ENCODE peak calls at places on chromosomes 11 and 22, in ten cellular contexts. One of them, this sample, is unnamed.

GRCh38 chr11:1936781-1937615 is 10.1 kb upstream of the MRPL23 start:
- DNase-seq in HCT116: no peak
- DNase-seq in effector memory CD4-positive, alpha-beta T cell: no peak
- DNase-seq in neural progenitor cell: no peak
- DNase-seq in A549: no peak
- DNase-seq in adrenal gland: no peak
- DNase-seq in K562: no peak
- DNase-seq in tibial nerve: no peak
- DNase-seq in BE2C: peak; percentile 20
- DNase-seq in Panc1: no peak
- DNase-seq in this sample: no peak

GRCh38 chr11:3905080-3905953 is 49.9 kb downstream of the STIM1 start:
- DNase-seq in HCT116: peak; percentile 34
- DNase-seq in effector memory CD4-positive, alpha-beta T cell: peak; percentile 43
- DNase-seq in neural progenitor cell: peak; percentile 6
- DNase-seq in A549: peak; percentile 62
- DNase-seq in adrenal gland: peak; percentile 60
- DNase-seq in K562: peak; percentile 40
- DNase-seq in tibial nerve: no peak
- DNase-seq in BE2C: no peak
- DNase-seq in Panc1: no peak
- DNase-seq in this sample: no peak

GRCh38 chr11:96311120-96311568 is 31.9 kb downstream of the MAML2 start:
- DNase-seq in HCT116: no peak
- DNase-seq in effector memory CD4-positive, alpha-beta T cell: no peak
- DNase-seq in neural progenitor cell: no peak
- DNase-seq in A549: no peak
- DNase-seq in adrenal gland: no peak
- DNase-seq in K562: no peak
- DNase-seq in tibial nerve: no peak
- DNase-seq in BE2C: no peak
- DNase-seq in Panc1: no peak
- DNase-seq in this sample: peak; percentile 8

GRCh38 chr11:71421392-71421950 is 26.7 kb downstream of the DHCR7 start:
- DNase-seq in HCT116: no peak
- DNase-seq in effector memory CD4-positive, alpha-beta T cell: no peak
- DNase-seq in neural progenitor cell: no peak
- DNase-seq in A549: no peak
- DNase-seq in adrenal gland: no peak
- DNase-seq in K562: no peak
- DNase-seq in tibial nerve: no peak
- DNase-seq in BE2C: no peak
- DNase-seq in Panc1: no peak
- DNase-seq in this sample: no peak

GRCh38 chr22:39490135-39490798 is 11.8 kb upstream of the MIEF1 start:
- DNase-seq in HCT116: peak; percentile 79
- DNase-seq in effector memory CD4-positive, alpha-beta T cell: peak; percentile 66
- DNase-seq in neural progenitor cell: peak; percentile 89
- DNase-seq in A549: peak; percentile 87
- DNase-seq in adrenal gland: peak; percentile 93
- DNase-seq in K562: peak; percentile 82
- DNase-seq in tibial nerve: no peak
- DNase-seq in BE2C: peak; percentile 90
- DNase-seq in Panc1: no peak
- DNase-seq in this sample: peak; percentile 79

GRCh38 chr11:11252403-11252802 is 100.6 kb downstream of the CSNK2A3 start:
- DNase-seq in HCT116: no peak
- DNase-seq in effector memory CD4-positive, alpha-beta T cell: no peak
- DNase-seq in neural progenitor cell: no peak
- DNase-seq in A549: no peak
- DNase-seq in adrenal gland: no peak
- DNase-seq in K562: no peak
- DNase-seq in tibial nerve: no peak
- DNase-seq in BE2C: no peak
- DNase-seq in Panc1: no peak
- DNase-seq in this sample: peak; percentile 36

GRCh38 chr22:29245626-29246385 is 22.0 kb downstream of the RHBDD3 start:
- DNase-seq in HCT116: peak; percentile 34
- DNase-seq in effector memory CD4-positive, alpha-beta T cell: peak; percentile 35
- DNase-seq in neural progenitor cell: peak; percentile 75
- DNase-seq in A549: peak; percentile 60
- DNase-seq in adrenal gland: peak; percentile 92
- DNase-seq in K562: peak; percentile 64
- DNase-seq in tibial nerve: peak; percentile 58
- DNase-seq in BE2C: peak; percentile 72
- DNase-seq in Panc1: peak; percentile 30
- DNase-seq in this sample: peak; percentile 78

GRCh38 chr22:23497016-23497885 is 82.8 kb downstream of the IGLL1 start:
- DNase-seq in HCT116: no peak
- DNase-seq in effector memory CD4-positive, alpha-beta T cell: no peak
- DNase-seq in neural progenitor cell: no peak
- DNase-seq in A549: no peak
- DNase-seq in adrenal gland: no peak
- DNase-seq in K562: no peak
- DNase-seq in tibial nerve: no peak
- DNase-seq in BE2C: no peak
- DNase-seq in Panc1: no peak
- DNase-seq in this sample: no peak

GRCh38 chr11:15309296-15309695 is 194.6 kb downstream of the INSC start:
- DNase-seq in HCT116: no peak
- DNase-seq in effector memory CD4-positive, alpha-beta T cell: no peak
- DNase-seq in neural progenitor cell: no peak
- DNase-seq in A549: no peak
- DNase-seq in adrenal gland: no peak
- DNase-seq in K562: no peak
- DNase-seq in tibial nerve: no peak
- DNase-seq in BE2C: no peak
- DNase-seq in Panc1: no peak
- DNase-seq in this sample: no peak

GRCh38 chr22:20777420-20778177 is 3.7 kb downstream of the SERPIND1 start:
- DNase-seq in HCT116: peak; percentile 70
- DNase-seq in effector memory CD4-positive, alpha-beta T cell: no peak
- DNase-seq in neural progenitor cell: no peak
- DNase-seq in A549: peak; percentile 69
- DNase-seq in adrenal gland: peak; percentile 59
- DNase-seq in K562: peak; percentile 97
- DNase-seq in tibial nerve: no peak
- DNase-seq in BE2C: no peak
- DNase-seq in Panc1: no peak
- DNase-seq in this sample: no peak

GRCh38 chr11:95299078-95299611 is 68.1 kb upstream of the SESN3 start:
- DNase-seq in HCT116: no peak
- DNase-seq in effector memory CD4-positive, alpha-beta T cell: no peak
- DNase-seq in neural progenitor cell: no peak
- DNase-seq in A549: no peak
- DNase-seq in adrenal gland: no peak
- DNase-seq in K562: no peak
- DNase-seq in tibial nerve: no peak
- DNase-seq in BE2C: no peak
- DNase-seq in Panc1: no peak
- DNase-seq in this sample: no peak

GRCh38 chr22:47918276-47918928 is 1156.0 kb downstream of the TBC1D22A start:
- DNase-seq in HCT116: no peak
- DNase-seq in effector memory CD4-positive, alpha-beta T cell: no peak
- DNase-seq in neural progenitor cell: no peak
- DNase-seq in A549: no peak
- DNase-seq in adrenal gland: no peak
- DNase-seq in K562: no peak
- DNase-seq in tibial nerve: no peak
- DNase-seq in BE2C: no peak
- DNase-seq in Panc1: no peak
- DNase-seq in this sample: peak; percentile 80

GRCh38 chr11:67396258-67396581 is 4.4 kb downstream of the RAD9A start:
- DNase-seq in HCT116: no peak
- DNase-seq in effector memory CD4-positive, alpha-beta T cell: no peak
- DNase-seq in neural progenitor cell: no peak
- DNase-seq in A549: no peak
- DNase-seq in adrenal gland: no peak
- DNase-seq in K562: no peak
- DNase-seq in tibial nerve: no peak
- DNase-seq in BE2C: no peak
- DNase-seq in Panc1: no peak
- DNase-seq in this sample: no peak

GRCh38 chr22:37208401-37209139 is 3.7 kb downstream of the SSTR3 start:
- DNase-seq in HCT116: no peak
- DNase-seq in effector memory CD4-positive, alpha-beta T cell: no peak
- DNase-seq in neural progenitor cell: no peak
- DNase-seq in A549: no peak
- DNase-seq in adrenal gland: no peak
- DNase-seq in K562: no peak
- DNase-seq in tibial nerve: no peak
- DNase-seq in BE2C: no peak
- DNase-seq in Panc1: no peak
- DNase-seq in this sample: no peak

GRCh38 chr11:65375012-65375411 is 7.4 kb downstream of the SLC25A45 start:
- DNase-seq in HCT116: no peak
- DNase-seq in effector memory CD4-positive, alpha-beta T cell: no peak
- DNase-seq in neural progenitor cell: no peak
- DNase-seq in A549: no peak
- DNase-seq in adrenal gland: no peak
- DNase-seq in K562: no peak
- DNase-seq in tibial nerve: no peak
- DNase-seq in BE2C: no peak
- DNase-seq in Panc1: no peak
- DNase-seq in this sample: no peak

DNA sequence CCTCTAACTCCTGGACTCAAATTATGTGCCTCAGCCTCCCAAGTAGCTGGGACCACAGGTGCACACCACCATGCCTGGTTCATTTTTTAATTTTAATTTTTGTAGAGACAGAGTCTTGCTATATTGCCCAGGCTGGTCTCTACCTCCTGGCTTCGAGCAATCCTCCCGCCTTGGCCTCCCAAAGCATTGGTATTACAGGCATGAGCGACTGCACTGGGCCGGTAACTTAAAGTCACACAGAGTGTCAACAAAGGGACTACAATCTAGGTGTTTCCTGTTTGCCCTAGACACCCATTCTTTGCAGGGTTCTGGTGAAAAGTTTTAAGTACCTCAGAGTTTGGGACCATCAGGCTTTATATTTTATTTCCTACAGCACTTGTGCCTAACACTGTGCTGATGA is 8.4 kb downstream of the UVRAG start:
- DNase-seq in HCT116: no peak
- DNase-seq in effector memory CD4-positive, alpha-beta T cell: no peak
- DNase-seq in neural progenitor cell: no peak
- DNase-seq in A549: no peak
- DNase-seq in adrenal gland: no peak
- DNase-seq in K562: no peak
- DNase-seq in tibial nerve: no peak
- DNase-seq in BE2C: no peak
- DNase-seq in Panc1: no peak
- DNase-seq in this sample: no peak
- H3K4me3 ChIP-seq in HCT116: no peak overlapping the region
- H3K4me3 ChIP-seq in effector memory CD4-positive, alpha-beta T cell: no peak overlapping the region
- H3K4me3 ChIP-seq in neural progenitor cell: no peak overlapping the region
- H3K4me3 ChIP-seq in A549: no peak overlapping the region
- H3K4me3 ChIP-seq in adrenal gland: no peak overlapping the region
- H3K4me3 ChIP-seq in K562: no peak overlapping the region
- H3K4me3 ChIP-seq in tibial nerve: no peak overlapping the region
- H3K4me3 ChIP-seq in BE2C: no peak overlapping the region
- H3K4me3 ChIP-seq in Panc1: no peak overlapping the region
- H3K4me3 ChIP-seq in this sample: no peak overlapping the region

GRCh38 chr11:528166-528814 is 7.1 kb downstream of the HRAS start:
- DNase-seq in HCT116: no peak
- DNase-seq in effector memory CD4-positive, alpha-beta T cell: no peak
- DNase-seq in neural progenitor cell: no peak
- DNase-seq in A549: no peak
- DNase-seq in adrenal gland: no peak
- DNase-seq in K562: no peak
- DNase-seq in tibial nerve: no peak
- DNase-seq in BE2C: no peak
- DNase-seq in Panc1: no peak
- DNase-seq in this sample: peak; percentile 45
- H3K4me3 ChIP-seq in HCT116: no peak overlapping the region
- H3K4me3 ChIP-seq in effector memory CD4-positive, alpha-beta T cell: no peak overlapping the region
- H3K4me3 ChIP-seq in neural progenitor cell: no peak overlapping the region
- H3K4me3 ChIP-seq in A549: no peak overlapping the region
- H3K4me3 ChIP-seq in adrenal gland: no peak overlapping the region
- H3K4me3 ChIP-seq in K562: no peak overlapping the region
- H3K4me3 ChIP-seq in tibial nerve: no peak overlapping the region
- H3K4me3 ChIP-seq in BE2C: no peak overlapping the region
- H3K4me3 ChIP-seq in Panc1: no peak overlapping the region
- H3K4me3 ChIP-seq in this sample: peak overlapping the region; percentile 18

GRCh38 chr11:45332486-45332934 is 46.4 kb upstream of the SYT13 start:
- DNase-seq in HCT116: peak; percentile 29
- DNase-seq in effector memory CD4-positive, alpha-beta T cell: no peak
- DNase-seq in neural progenitor cell: peak; percentile 62
- DNase-seq in A549: peak; percentile 64
- DNase-seq in adrenal gland: peak; percentile 63
- DNase-seq in K562: peak; percentile 77
- DNase-seq in tibial nerve: no peak
- DNase-seq in BE2C: peak; percentile 10
- DNase-seq in Panc1: no peak
- DNase-seq in this sample: peak; percentile 65
- H3K4me3 ChIP-seq in HCT116: no peak overlapping the region
- H3K4me3 ChIP-seq in effector memory CD4-positive, alpha-beta T cell: no peak overlapping the region
- H3K4me3 ChIP-seq in neural progenitor cell: no peak overlapping the region
- H3K4me3 ChIP-seq in A549: no peak overlapping the region
- H3K4me3 ChIP-seq in adrenal gland: peak overlapping the region; percentile 21
- H3K4me3 ChIP-seq in K562: no peak overlapping the region
- H3K4me3 ChIP-seq in tibial nerve: no peak overlapping the region
- H3K4me3 ChIP-seq in BE2C: no peak overlapping the region
- H3K4me3 ChIP-seq in Panc1: no peak overlapping the region
- H3K4me3 ChIP-seq in this sample: no peak overlapping the region

GRCh38 chr11:122309262-122309925 is 193.4 kb upstream of the BLID start:
- DNase-seq in HCT116: no peak
- DNase-seq in effector memory CD4-positive, alpha-beta T cell: no peak
- DNase-seq in neural progenitor cell: no peak
- DNase-seq in A549: no peak
- DNase-seq in adrenal gland: no peak
- DNase-seq in K562: no peak
- DNase-seq in tibial nerve: no peak
- DNase-seq in BE2C: no peak
- DNase-seq in Panc1: no peak
- DNase-seq in this sample: peak; percentile 46

GRCh38 chr11:122308286-122308685 is 192.3 kb upstream of the BLID start:
- DNase-seq in HCT116: no peak
- DNase-seq in effector memory CD4-positive, alpha-beta T cell: no peak
- DNase-seq in neural progenitor cell: no peak
- DNase-seq in A549: no peak
- DNase-seq in adrenal gland: no peak
- DNase-seq in K562: no peak
- DNase-seq in tibial nerve: no peak
- DNase-seq in BE2C: no peak
- DNase-seq in Panc1: no peak
- DNase-seq in this sample: no peak

GRCh38 chr11:122307480-122308085 is 191.6 kb upstream of the BLID start:
- DNase-seq in HCT116: no peak
- DNase-seq in effector memory CD4-positive, alpha-beta T cell: no peak
- DNase-seq in neural progenitor cell: no peak
- DNase-seq in A549: no peak
- DNase-seq in adrenal gland: no peak
- DNase-seq in K562: no peak
- DNase-seq in tibial nerve: no peak
- DNase-seq in BE2C: no peak
- DNase-seq in Panc1: no peak
- DNase-seq in this sample: no peak

GRCh38 chr11:122313581-122313980 is 197.6 kb upstream of the BLID start:
- DNase-seq in HCT116: no peak
- DNase-seq in effector memory CD4-positive, alpha-beta T cell: no peak
- DNase-seq in neural progenitor cell: no peak
- DNase-seq in A549: no peak
- DNase-seq in adrenal gland: no peak
- DNase-seq in K562: no peak
- DNase-seq in tibial nerve: no peak
- DNase-seq in BE2C: no peak
- DNase-seq in Panc1: no peak
- DNase-seq in this sample: peak; percentile 50

GRCh38 chr11:122310701-122311100 is 194.7 kb upstream of the BLID start:
- DNase-seq in HCT116: no peak
- DNase-seq in effector memory CD4-positive, alpha-beta T cell: no peak
- DNase-seq in neural progenitor cell: no peak
- DNase-seq in A549: no peak
- DNase-seq in adrenal gland: no peak
- DNase-seq in K562: no peak
- DNase-seq in tibial nerve: no peak
- DNase-seq in BE2C: no peak
- DNase-seq in Panc1: no peak
- DNase-seq in this sample: no peak
- H3K4me3 ChIP-seq in HCT116: no peak overlapping the region
- H3K4me3 ChIP-seq in effector memory CD4-positive, alpha-beta T cell: no peak overlapping the region
- H3K4me3 ChIP-seq in neural progenitor cell: no peak overlapping the region
- H3K4me3 ChIP-seq in A549: no peak overlapping the region
- H3K4me3 ChIP-seq in adrenal gland: no peak overlapping the region
- H3K4me3 ChIP-seq in K562: no peak overlapping the region
- H3K4me3 ChIP-seq in tibial nerve: no peak overlapping the region
- H3K4me3 ChIP-seq in BE2C: no peak overlapping the region
- H3K4me3 ChIP-seq in Panc1: no peak overlapping the region
- H3K4me3 ChIP-seq in this sample: no peak overlapping the region